ENCODE peak calls at places on chromosomes 1 and 21, in seven cellular contexts. C is thoracic aorta, F is MCF 10A, O is psoas muscle, D is astrocyte, V is GM13977, R is choroid plexus epithelial cell. G is an unnamed sample.

GRCh38 chr21:44619886-44620285 is 7.0 kb upstream of the KRTAP10-9 start:
- DNase-seq in D (no peak), C (no peak), O (no peak), F (no peak), V (no peak), R (no peak), G (no peak)

GRCh38 chr1:174990382-174990999 is 9.3 kb upstream of the CACYBP start:
- DNase-seq in C (no peak), V (peak), R (peak), O (no peak), D (no peak), F (peak), G (peak)

GRCh38 chr1:47432071-47433036 is 5.5 kb upstream of the FOXD2 start:
- DNase-seq in C (peak), F (peak), R (peak), V (peak), O (peak), D (peak), G (peak)

GRCh38 chr1:184757891-184758290 is 3.2 kb upstream of the EDEM3 start:
- DNase-seq in R (no peak), F (no peak), C (no peak), O (no peak), D (no peak), V (no peak), G (no peak)

GRCh38 chr1:15100369-15101111 is 53.0 kb upstream of the TMEM51 start:
- DNase-seq in C (no peak), O (no peak), D (peak), R (peak), V (peak), F (peak), G (peak)

GRCh38 chr1:3085721-3086120 is 16.7 kb downstream of the PRDM16 start:
- DNase-seq in O (no peak), D (no peak), C (no peak), R (no peak), F (no peak), V (no peak), G (no peak)

GRCh38 chr1:13513063-13513884 is 529 bp downstream of the LRRC38 start:
- DNase-seq in V (no peak), O (no peak), C (no peak), R (no peak), F (no peak), D (no peak), G (no peak)

GRCh38 chr1:154344977-154345837 is 19.9 kb downstream of the ATP8B2 start:
- DNase-seq in F (peak), D (no peak), O (peak), C (no peak), R (peak), V (no peak), G (peak)

GRCh38 chr1:6440198-6441126 is 15.9 kb downstream of the ESPN start:
- DNase-seq in R (no peak), V (peak), D (peak), F (peak), C (no peak), O (no peak), G (peak)

GRCh38 chr1:100775483-100775882 is 55.9 kb downstream of the VCAM1 start:
- DNase-seq in V (no peak), D (no peak), C (no peak), F (no peak), R (no peak), O (no peak), G (no peak)

GRCh38 chr1:26363549-26364448 is 8.8 kb downstream of the ZNF683 start:
- DNase-seq in O (peak), F (peak), C (peak), V (peak), D (peak), R (peak), G (peak)

GRCh38 chr1:30966690-30967369 is 58.3 kb upstream of the SDC3 start:
- DNase-seq in O (no peak), R (peak), V (no peak), D (peak), C (no peak), F (peak), G (peak)

GRCh38 chr1:100734716-100735115 is 15.2 kb downstream of the VCAM1 start:
- DNase-seq in D (peak), F (no peak), O (no peak), C (no peak), V (no peak), R (no peak), G (peak)

GRCh38 chr1:30809514-30810263 is 52.1 kb upstream of the LAPTM5 start:
- DNase-seq in C (no peak), V (no peak), F (peak), R (peak), O (no peak), D (peak), G (peak)

GRCh38 chr1:9352364-9353140 is 59.9 kb downstream of the SPSB1 start:
- DNase-seq in R (no peak), C (no peak), O (no peak), V (no peak), F (no peak), D (no peak), G (no peak)

GRCh38 chr1:7922301-7922700 is 18.3 kb downstream of the TNFRSF9 start:
- DNase-seq in F (no peak), V (no peak), D (peak), O (no peak), C (no peak), R (peak), G (peak)

DNA sequence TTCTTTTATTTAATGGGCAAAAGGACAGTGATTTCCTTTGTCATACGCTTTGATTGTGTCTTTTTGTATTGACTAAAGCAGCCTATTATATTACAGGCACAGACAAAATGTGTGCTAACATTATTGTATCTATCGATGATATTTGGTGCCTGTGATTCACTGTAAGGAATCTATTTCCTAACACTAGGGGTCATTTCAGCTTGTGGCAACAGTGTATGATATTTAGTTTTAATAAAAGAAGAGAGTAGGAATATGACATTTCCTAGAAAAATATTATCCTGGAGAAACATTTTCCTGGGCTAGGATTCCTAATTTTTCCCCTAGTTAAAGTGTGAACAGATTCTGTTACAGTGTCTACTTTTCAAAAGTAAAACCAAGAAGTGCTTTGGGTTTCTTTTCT is 42.8 kb downstream of the TYW3 start:
- DNase-seq in V (no peak), O (no peak), D (no peak), C (no peak), R (no peak), F (no peak), G (no peak)
- TF ChIP-seq CTCF in V (no peak), O (no peak), D (no peak), C (no peak), R (no peak), F (no peak), G (peak)

DNA sequence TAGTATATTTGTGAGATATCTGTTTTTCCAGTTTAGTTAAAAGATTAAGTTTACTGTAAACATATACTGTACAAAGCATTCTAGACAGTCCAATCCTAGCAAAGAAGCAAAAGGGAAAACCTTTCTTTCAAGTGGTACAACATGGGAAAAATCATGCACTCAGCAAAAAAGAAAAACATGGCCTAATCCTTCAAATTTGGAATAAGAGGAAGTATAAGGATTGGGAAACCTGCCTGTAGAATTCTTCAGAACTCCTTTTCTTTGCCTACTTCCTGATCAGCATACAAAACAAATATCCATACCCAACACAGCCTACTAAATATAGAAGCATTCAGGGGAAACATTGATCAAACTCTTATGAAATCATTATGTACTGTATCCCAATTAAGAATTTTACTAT is 45.4 kb downstream of the EPS15 start:
- DNase-seq in D (no peak), C (no peak), F (no peak), V (no peak), R (no peak), O (no peak), G (no peak)
- TF ChIP-seq CTCF in D (no peak), C (no peak), F (no peak), V (no peak), R (no peak), O (no peak), G (no peak)

DNA sequence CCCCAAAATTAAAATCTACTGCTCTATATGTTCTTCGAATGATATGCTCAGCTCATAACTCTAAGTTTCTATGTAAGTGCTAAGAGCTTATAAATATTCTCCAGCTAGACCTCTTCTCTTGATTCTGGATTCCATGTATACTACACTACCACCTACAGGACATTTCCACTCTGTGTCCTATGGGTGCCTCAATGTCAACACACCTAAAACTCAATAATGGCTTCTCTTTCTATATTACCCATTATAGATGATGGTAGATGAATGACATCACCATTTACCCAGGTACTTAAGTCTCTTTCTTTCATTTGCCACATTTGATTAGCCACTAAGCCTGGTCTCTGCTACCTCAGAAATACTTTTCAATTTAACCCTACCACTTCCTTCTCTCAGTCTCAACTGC is 41.3 kb downstream of the TBX19 start:
- DNase-seq in C (no peak), O (no peak), R (peak), V (peak), F (peak), D (no peak), G (peak)
- TF ChIP-seq CTCF in C (no peak), O (peak), R (peak), V (peak), F (peak), D (peak), G (peak)

GRCh38 chr1:234212764-234213406 is 160.4 kb upstream of the COA6 start:
- DNase-seq in C (no peak), R (peak), O (no peak), F (peak), D (no peak), V (peak), G (no peak)
- TF ChIP-seq CTCF in C (no peak), R (peak), O (peak), F (peak), D (peak), V (peak), G (peak)

DNA sequence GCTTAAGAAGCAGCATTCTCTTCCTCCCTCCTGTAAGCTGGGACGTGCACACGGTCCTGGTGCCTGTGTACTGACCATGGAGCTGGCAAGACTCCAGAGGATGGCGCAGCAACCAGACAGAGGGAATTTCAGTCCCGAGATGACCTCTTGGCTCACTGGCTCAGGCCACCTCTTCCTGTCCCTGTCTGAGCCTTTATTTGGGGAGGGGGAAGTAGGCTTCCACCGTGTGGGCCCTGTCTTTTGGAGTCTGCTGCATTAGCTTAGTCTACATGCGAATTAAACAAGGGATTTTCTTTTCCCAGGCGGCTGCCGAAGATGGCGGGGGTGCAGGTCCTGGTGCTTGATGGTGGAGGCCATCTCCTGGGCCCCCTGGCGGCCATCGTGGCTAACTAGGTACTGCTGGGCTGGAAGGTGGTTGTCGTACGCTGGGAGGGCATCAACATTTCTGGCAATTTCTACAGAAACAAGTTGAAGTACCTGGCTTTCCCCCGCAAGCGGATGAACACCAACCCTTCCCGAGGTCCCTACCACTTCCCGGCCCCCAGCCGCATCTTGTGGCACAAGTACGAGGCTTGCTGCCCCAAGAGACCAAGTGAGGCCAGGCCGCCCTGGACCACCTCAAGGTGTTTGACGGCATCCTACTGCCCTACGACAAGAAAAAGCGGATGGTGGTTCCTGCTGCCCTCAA is 10.2 kb downstream of the IL24 start:
- DNase-seq in F (peak), V (no peak), O (peak), R (no peak), C (no peak), D (no peak), G (no peak)
- TF ChIP-seq CTCF in F (peak), V (peak), O (no peak), R (peak), C (no peak), D (no peak), G (peak)

DNA sequence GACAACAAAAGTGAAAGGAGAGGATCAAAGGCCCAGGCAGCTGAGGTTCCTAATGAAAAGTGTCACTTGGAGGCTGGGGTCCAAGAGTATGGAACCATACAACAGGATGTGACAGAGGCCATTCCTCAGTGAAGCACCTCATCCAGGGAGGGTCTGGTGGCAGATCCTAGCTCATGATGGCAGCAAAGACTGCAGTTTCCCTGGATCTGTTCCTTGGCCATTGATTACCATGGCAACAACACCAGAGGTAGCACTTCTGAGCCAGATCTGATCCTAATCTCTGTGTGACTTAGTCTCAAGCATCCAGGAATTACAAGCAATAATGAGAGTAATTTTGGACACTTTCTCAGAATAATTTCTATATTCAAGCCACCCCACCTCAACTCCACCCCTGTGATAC is 12.9 kb downstream of the FAM177B start:
- DNase-seq in R (no peak), O (no peak), C (no peak), F (peak), D (no peak), V (no peak), G (peak)
- TF ChIP-seq CTCF in R (no peak), O (no peak), C (no peak), F (no peak), D (no peak), V (no peak), G (no peak)

DNA sequence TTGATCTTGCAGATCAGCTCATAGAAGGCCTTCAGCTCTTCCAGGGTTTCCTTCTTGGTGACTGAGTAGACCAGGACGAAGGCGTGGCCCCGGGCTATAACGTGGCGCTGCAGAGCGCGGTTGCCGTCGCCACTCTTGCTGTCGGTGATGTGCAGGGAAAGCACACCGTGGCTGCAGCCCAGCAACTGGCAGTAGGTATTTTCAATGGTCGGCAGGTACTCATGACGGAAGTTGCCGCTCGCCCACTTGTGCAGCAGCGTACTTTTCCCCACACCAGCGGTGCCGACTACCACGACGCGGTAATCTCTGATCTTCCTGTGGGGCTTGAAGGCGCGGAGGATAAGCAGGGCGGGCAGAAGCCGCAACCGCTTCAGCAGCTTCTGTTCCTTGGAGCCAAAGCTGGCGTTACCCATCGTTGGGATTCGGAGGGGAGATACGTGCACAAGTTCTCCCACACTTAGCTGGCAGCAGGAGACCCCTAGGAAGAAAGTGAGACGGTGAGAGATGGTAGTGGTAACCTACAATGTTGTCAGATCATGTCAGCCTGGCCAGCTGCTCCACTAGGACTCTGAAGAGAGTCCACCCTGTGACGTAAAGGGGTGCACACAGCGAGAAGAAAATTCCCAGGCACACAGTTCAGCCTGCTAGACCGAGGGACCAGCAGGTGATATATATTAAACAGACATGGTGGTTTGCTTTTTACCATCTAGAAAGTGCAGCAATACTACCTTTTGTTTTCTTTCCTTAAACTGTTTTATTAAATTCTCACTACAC is 3.4 kb downstream of the DIRAS3 start:
- DNase-seq in V (no peak), F (no peak), R (peak), O (no peak), C (no peak), D (peak), G (no peak)
- TF ChIP-seq CTCF in V (no peak), F (no peak), R (no peak), O (no peak), C (no peak), D (no peak), G (no peak)

G was measured in HFFc6.